ENCODE peak calls at places on chromosomes 13 and 19, in four cellular contexts. Y is K562, D is HEK293T, L is HepG2. O is an unnamed sample.

GRCh38 chr13:111532111-111532510 is 211.7 kb downstream of the TEX29 start:
- DNase-seq in Y (no peak), L (no peak), D (no peak), O (no peak)

GRCh38 chr13:91708558-91708957 is 310.1 kb downstream of the GPC5 start:
- DNase-seq in L (no peak), D (no peak), Y (no peak), O (no peak)

GRCh38 chr19:13007292-13008045 is 12.2 kb downstream of the NFIX start:
- DNase-seq in D (no peak), Y (no peak), L (no peak), O (no peak)

GRCh38 chr13:40979232-40979631 is 39.9 kb downstream of the ELF1 start:
- DNase-seq in L (no peak), Y (no peak), D (no peak), O (no peak)

GRCh38 chr19:36110487-36111199 is at the start of gene OVOL3:
- DNase-seq in D (no peak), Y (no peak), L (no peak), O (peak; percentile 69)

GRCh38 chr13:23810842-23811241 is 78.4 kb downstream of the MIPEP start:
- DNase-seq in Y (no peak), L (no peak), D (no peak), O (peak; percentile 13)

GRCh38 chr19:34124828-34125227 is 47.5 kb upstream of the LSM14A start:
- DNase-seq in L (peak; percentile 24), Y (no peak), D (no peak), O (no peak)

GRCh38 chr19:28869459-28869858 is 343.5 kb downstream of the UQCRFS1 start:
- DNase-seq in Y (no peak), L (no peak), D (no peak), O (no peak)

GRCh38 chr19:3665681-3666544 is 34.4 kb downstream of the PIP5K1C start:
- DNase-seq in Y (peak; percentile 90), D (peak; percentile 86), L (peak; percentile 13), O (peak; percentile 81)

GRCh38 chr19:10952809-10953208 is 8.0 kb upstream of the SMARCA4 start:
- DNase-seq in Y (no peak), D (no peak), L (no peak), O (no peak)

GRCh38 chr13:89214115-89214514 is 1542.9 kb downstream of the SLITRK5 start:
- DNase-seq in Y (no peak), L (no peak), D (no peak), O (no peak)

GRCh38 chr13:43390101-43390500 is 366.7 kb downstream of the DNAJC15 start:
- DNase-seq in Y (no peak), L (no peak), D (no peak), O (no peak)

GRCh38 chr13:44218501-44219240 is 155.0 kb upstream of the SERP2 start:
- DNase-seq in Y (no peak), L (no peak), D (no peak), O (no peak)

GRCh38 chr13:94351292-94352000 is 128.0 kb downstream of the DCT start:
- DNase-seq in D (no peak), Y (no peak), L (no peak), O (no peak)

GRCh38 chr19:6527893-6528543 is 2.8 kb upstream of the TNFSF9 start:
- DNase-seq in Y (no peak), D (no peak), L (no peak), O (no peak)

GRCh38 chr13:108572782-108573211 is 56.6 kb upstream of the MYO16 start:
- DNase-seq in D (no peak), Y (peak; percentile 19), L (no peak), O (no peak)

GRCh38 chr19:8544168-8544567 is 30.2 kb upstream of the ZNF414 start:
- DNase-seq in Y (no peak), L (no peak), D (no peak), O (no peak)

GRCh38 chr19:16070366-16070990 is 5.8 kb upstream of the TPM4 start:
- DNase-seq in Y (peak; percentile 56), D (no peak), L (peak; percentile 84), O (no peak)

GRCh38 chr19:3760871-3761361 is 576 bp downstream of the APBA3 start:
- DNase-seq in Y (peak; percentile 34), D (no peak), L (no peak), O (no peak)

GRCh38 chr19:1768248-1768647 is 14.9 kb downstream of the ONECUT3 start:
- DNase-seq in L (peak; percentile 16), Y (peak; percentile 65), D (peak; percentile 61), O (peak; percentile 93)

GRCh38 chr19:42199440-42200115 is 17.9 kb downstream of the DEDD2 start:
- DNase-seq in Y (peak; percentile 88), L (no peak), D (no peak), O (peak; percentile 54)

GRCh38 chr19:35781650-35782049 is 6.3 kb downstream of the ARHGAP33 start:
- DNase-seq in Y (no peak), L (no peak), D (no peak), O (peak; percentile 57)

GRCh38 chr19:3366761-3367571 is 583 bp downstream of the NFIC start:
- DNase-seq in L (no peak), Y (peak; percentile 74), D (no peak), O (no peak)

GRCh38 chr13:41648314-41648935 is 191.1 kb downstream of the RGCC start:
- DNase-seq in Y (no peak), D (no peak), L (peak; percentile 98), O (no peak)

GRCh38 chr19:10552596-10553053 is 8.9 kb downstream of the ATG4D start:
- DNase-seq in Y (peak; percentile 74), L (no peak), D (peak; percentile 67), O (peak; percentile 50)

GRCh38 chr19:52142001-52142595 is 2.4 kb upstream of the ZNF616 start:
- DNase-seq in D (no peak), L (no peak), Y (no peak), O (no peak)

GRCh38 chr13:88707652-88708051 is 1036.5 kb downstream of the SLITRK5 start:
- DNase-seq in D (no peak), Y (no peak), L (no peak), O (no peak)

GRCh38 chr13:85666356-85666755 is 132.9 kb downstream of the SLITRK6 start:
- DNase-seq in L (no peak), Y (no peak), D (no peak), O (peak; percentile 26)

GRCh38 chr13:101398191-101398590 is 18.1 kb downstream of the NALCN start:
- DNase-seq in Y (no peak), L (no peak), D (no peak), O (no peak)

GRCh38 chr19:29603308-29603707 is 2.8 kb upstream of the POP4 start:
- DNase-seq in D (no peak), Y (no peak), L (no peak), O (no peak)

GRCh38 chr19:3338541-3339181 is 27.7 kb upstream of the NFIC start:
- DNase-seq in Y (peak; percentile 7), L (no peak), D (no peak), O (no peak)

GRCh38 chr19:17510220-17510993 is 1.0 kb upstream of the PGLS start:
- DNase-seq in Y (no peak), L (no peak), D (no peak), O (no peak)

GRCh38 chr13:67224148-67224846 is 5.8 kb downstream of the PCDH9 start:
- DNase-seq in Y (peak; percentile 58), L (peak; percentile 56), D (peak; percentile 93), O (peak; percentile 43)

GRCh38 chr19:18763674-18764590 is 27.2 kb downstream of the COMP start:
- DNase-seq in L (no peak), D (no peak), Y (peak; percentile 73), O (no peak)

GRCh38 chr19:13100031-13100588 is 2.5 kb downstream of the LYL1 start:
- DNase-seq in Y (no peak), D (no peak), L (no peak), O (no peak)

GRCh38 chr19:45117167-45117594 is 24.2 kb downstream of the PPP1R37 start:
- DNase-seq in Y (peak; percentile 56), L (no peak), D (no peak), O (no peak)

GRCh38 chr19:45117666-45118065 is 24.7 kb downstream of the PPP1R37 start:
- DNase-seq in L (no peak), D (no peak), Y (no peak), O (no peak)

GRCh38 chr19:45113628-45114027 is 20.6 kb downstream of the PPP1R37 start:
- DNase-seq in D (no peak), Y (no peak), L (peak; percentile 66), O (no peak)

GRCh38 chr19:45114116-45114515 is 21.1 kb downstream of the PPP1R37 start:
- DNase-seq in L (no peak), D (no peak), Y (no peak), O (no peak)

GRCh38 chr19:45115809-45116615 is 23.0 kb downstream of the PPP1R37 start:
- DNase-seq in L (no peak), Y (no peak), D (no peak), O (no peak)
- TF ChIP-seq ELF4 in L (no peak), Y (no peak), D (no peak), O (no peak)

DNA sequence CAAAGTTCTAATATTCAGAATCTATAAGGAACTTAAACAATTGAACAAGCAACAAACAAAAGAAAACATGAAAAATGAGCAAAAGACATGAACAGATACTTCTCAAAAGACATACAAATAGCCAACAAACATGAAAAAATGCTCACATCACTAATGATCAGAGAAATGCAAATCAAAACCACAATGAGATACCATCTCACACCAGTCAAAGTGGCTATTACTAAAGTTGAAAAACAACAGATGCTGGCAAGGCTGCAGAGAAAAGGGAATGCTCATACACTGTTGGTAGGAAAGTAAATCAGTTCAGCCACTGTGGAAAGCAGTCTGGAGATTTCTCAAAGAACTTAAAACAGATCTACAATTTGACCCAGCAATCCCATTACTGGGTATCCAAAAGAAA is 74.3 kb downstream of the CRYL1 start:
- DNase-seq in D (no peak), L (no peak), Y (no peak), O (no peak)
- TF ChIP-seq ELF4 in D (no peak), L (no peak), Y (no peak), O (no peak)

GRCh38 chr19:5479958-5480357 is 24.7 kb downstream of the ZNRF4 start:
- DNase-seq in L (no peak), Y (no peak), D (no peak), O (no peak)
- TF ChIP-seq ELF4 in L (no peak), Y (no peak), D (no peak), O (no peak)

GRCh38 chr13:99847318-99847750 is 124.2 kb downstream of the ZIC5 start:
- DNase-seq in D (no peak), L (no peak), Y (no peak), O (no peak)

GRCh38 chr13:99842379-99842778 is 129.2 kb downstream of the ZIC5 start:
- DNase-seq in L (no peak), D (no peak), Y (no peak), O (no peak)

GRCh38 chr13:99843872-99844271 is 127.7 kb downstream of the ZIC5 start:
- DNase-seq in Y (no peak), L (no peak), D (no peak), O (no peak)

DNA sequence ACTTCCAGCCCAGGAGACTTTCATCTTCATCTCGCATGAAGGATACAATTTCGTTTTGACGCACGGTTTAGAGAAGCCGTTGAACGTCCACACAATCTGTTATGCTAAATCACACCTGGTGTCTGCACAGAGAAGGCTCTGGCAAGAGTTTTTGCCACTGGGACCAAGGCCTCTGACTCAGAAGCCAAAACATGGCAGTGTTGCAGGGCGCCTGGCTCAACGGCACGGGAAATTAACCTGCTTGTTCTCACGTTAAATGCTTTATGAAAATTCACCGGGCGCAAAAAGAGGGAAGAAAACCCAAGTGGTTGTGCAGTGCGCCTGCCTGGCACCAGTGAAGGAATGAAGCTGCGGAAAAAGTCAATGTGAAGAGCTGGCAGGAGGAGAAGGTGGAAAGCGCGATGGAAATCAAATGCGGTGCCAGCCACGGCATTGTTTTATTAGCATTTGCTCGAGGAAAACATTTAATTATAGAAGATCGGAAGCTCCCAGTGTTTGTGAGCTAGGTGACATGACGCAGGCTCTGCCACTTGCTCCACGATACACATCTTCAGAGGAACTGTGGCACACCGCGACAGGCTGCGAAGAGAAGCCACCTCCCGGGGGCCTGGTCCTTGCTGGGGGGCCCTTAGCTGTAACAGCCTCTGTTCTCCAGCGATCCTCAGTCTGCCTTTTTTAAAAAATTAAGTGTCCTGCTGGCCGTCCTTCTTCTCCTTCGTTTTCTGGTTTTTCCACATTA is 126.3 kb downstream of the ZIC5 start:
- DNase-seq in Y (no peak), L (no peak), D (no peak), O (no peak)
- TF ChIP-seq ELF4 in Y (no peak), L (no peak), D (no peak), O (no peak)